ENCODE peak calls at places on chromosomes 6 and 20, in six cellular contexts. S is transverse colon, P is upper lobe of right lung, I is neural crest cell, B is AG04450, U is fibroblast of villous mesenchyme. A is an unnamed sample.

GRCh38 chr6:99016355-99016754 is 68.6 kb upstream of the FBXL4 start:
- DNase-seq in B (no peak), P (no peak), S (no peak), I (no peak), U (no peak), A (no peak)

GRCh38 chr20:37917436-37917835 is 14.5 kb downstream of the VSTM2L start:
- DNase-seq in U (no peak), I (no peak), P (no peak), S (no peak), B (no peak), A (no peak)

GRCh38 chr6:108207013-108207412 is 41.2 kb downstream of the NR2E1 start:
- DNase-seq in P (no peak), S (no peak), B (no peak), I (no peak), U (no peak), A (no peak)

GRCh38 chr6:166494757-166495486 is 91.6 kb downstream of the RAMACL start:
- DNase-seq in P (no peak), S (no peak), I (peak), B (no peak), U (no peak), A (no peak)

GRCh38 chr6:79947191-79948173 is at the start of gene ELOVL4:
- DNase-seq in I (peak), B (peak), U (peak), P (peak), S (peak), A (peak)

GRCh38 chr20:59764037-59764436 is 159.7 kb downstream of the PHACTR3 start:
- DNase-seq in S (no peak), I (no peak), B (no peak), U (no peak), P (no peak), A (no peak)

GRCh38 chr6:52759085-52759484 is 4.2 kb downstream of the GSTA2 start:
- DNase-seq in P (no peak), S (no peak), I (no peak), U (no peak), B (no peak), A (no peak)

GRCh38 chr6:73074175-73074574 is 151.1 kb downstream of the KHDC1L start:
- DNase-seq in S (no peak), I (no peak), B (peak), P (no peak), U (no peak), A (no peak)

GRCh38 chr20:6178537-6178936 is 55.7 kb upstream of the FERMT1 start:
- DNase-seq in S (no peak), U (peak), P (no peak), I (peak), B (peak), A (no peak)

GRCh38 chr6:106516629-106517028 is 112.7 kb downstream of the RTN4IP1 start:
- DNase-seq in I (no peak), B (no peak), P (no peak), U (no peak), S (no peak), A (no peak)

GRCh38 chr6:118764766-118765165 is 113.4 kb upstream of the CEP85L start:
- DNase-seq in B (no peak), I (no peak), S (no peak), P (no peak), U (no peak), A (no peak)

GRCh38 chr6:122035193-122035592 is 364.3 kb upstream of the HSF2 start:
- DNase-seq in B (no peak), S (no peak), I (no peak), P (no peak), U (no peak), A (no peak)

GRCh38 chr6:3431994-3432393 is 24.9 kb downstream of the SLC22A23 start:
- DNase-seq in S (no peak), U (no peak), I (no peak), P (no peak), B (no peak), A (no peak)

GRCh38 chr6:147141690-147142308 is 62.4 kb upstream of the STXBP5 start:
- DNase-seq in B (no peak), P (no peak), S (no peak), U (peak), I (no peak), A (no peak)

GRCh38 chr20:51382986-51383821 is 159.3 kb downstream of the NFATC2 start:
- DNase-seq in I (no peak), U (no peak), P (peak), S (peak), B (no peak), A (no peak)

GRCh38 chr20:36314734-36315544 is 8.8 kb downstream of the DLGAP4 start:
- DNase-seq in S (no peak), P (peak), U (no peak), B (no peak), I (no peak), A (no peak)

GRCh38 chr20:48493966-48494365 is 333.8 kb downstream of the PREX1 start:
- DNase-seq in U (no peak), I (no peak), B (no peak), P (no peak), S (no peak), A (no peak)

GRCh38 chr20:31633339-31633914 is 4.3 kb upstream of the COX4I2 start:
- DNase-seq in B (peak), S (no peak), I (no peak), P (no peak), U (peak), A (no peak)

GRCh38 chr6:52640916-52641315 is 30.0 kb upstream of the TMEM14A start:
- DNase-seq in I (no peak), B (no peak), P (no peak), U (no peak), S (no peak), A (no peak)

GRCh38 chr6:75852721-75853120 is 103.7 kb downstream of the MYO6 start:
- DNase-seq in B (no peak), S (no peak), I (no peak), U (peak), P (no peak), A (no peak)

GRCh38 chr20:11544029-11544678 is 373.5 kb upstream of the BTBD3 start:
- DNase-seq in I (peak), P (no peak), B (peak), S (peak), U (peak), A (peak)

GRCh38 chr6:4935486-4935885 is 68.4 kb downstream of the RPP40 start:
- DNase-seq in U (no peak), S (no peak), B (no peak), P (no peak), I (no peak), A (no peak)

GRCh38 chr6:154297711-154298110 is 58.9 kb downstream of the IPCEF1 start:
- DNase-seq in U (peak), I (no peak), P (no peak), S (no peak), B (no peak), A (no peak)

GRCh38 chr20:12575352-12576095 is 433.2 kb upstream of the SPTLC3 start:
- DNase-seq in P (no peak), S (peak), I (no peak), U (peak), B (no peak), A (no peak)

GRCh38 chr6:8481727-8482126 is 46.4 kb upstream of the SLC35B3 start:
- DNase-seq in S (no peak), U (no peak), B (no peak), I (no peak), P (no peak), A (peak)

GRCh38 chr6:70282906-70283461 is 19.9 kb downstream of the COL9A1 start:
- DNase-seq in B (no peak), I (peak), S (no peak), P (no peak), U (no peak), A (no peak)

GRCh38 chr20:24995741-24996448 is 3.3 kb upstream of the APMAP start:
- DNase-seq in S (no peak), U (no peak), P (peak), I (no peak), B (no peak), A (no peak)

GRCh38 chr6:16355238-16355637 is 116.9 kb downstream of the GMPR start:
- DNase-seq in S (no peak), U (no peak), P (no peak), I (no peak), B (no peak), A (no peak)

GRCh38 chr20:53866787-53867740 is 203.3 kb downstream of the BCAS1 start:
- DNase-seq in I (no peak), U (peak), B (no peak), P (no peak), S (no peak), A (no peak)

GRCh38 chr6:53915292-53915691 is 120.5 kb downstream of the LRRC1 start:
- DNase-seq in I (no peak), P (no peak), S (no peak), U (peak), B (no peak), A (no peak)

GRCh38 chr6:132205946-132206345 is 195.3 kb downstream of the MOXD1 start:
- DNase-seq in B (no peak), P (no peak), S (no peak), U (no peak), I (no peak), A (no peak)

GRCh38 chr6:163335671-163336545 is 78.6 kb upstream of the QKI start:
- DNase-seq in P (no peak), B (no peak), S (no peak), U (peak), I (no peak), A (no peak)

GRCh38 chr20:61770203-61770602 is 295.5 kb downstream of the TAF4 start:
- DNase-seq in B (no peak), P (no peak), I (no peak), S (no peak), U (no peak), A (no peak)

GRCh38 chr6:131322121-131322520 is 186.9 kb downstream of the AKAP7 start:
- DNase-seq in I (no peak), B (no peak), P (no peak), U (no peak), S (no peak), A (no peak)

GRCh38 chr20:63114693-63115069 is 101.2 kb downstream of the YTHDF1 start:
- DNase-seq in S (no peak), I (no peak), P (no peak), U (no peak), B (no peak), A (no peak)

GRCh38 chr6:157514659-157515496 is 133.9 kb downstream of the ZDHHC14 start:
- DNase-seq in U (peak), P (no peak), B (no peak), S (no peak), I (no peak), A (no peak)

GRCh38 chr6:111265842-111266241 is 178.5 kb downstream of the SLC16A10 start:
- DNase-seq in P (no peak), B (no peak), I (no peak), U (peak), S (no peak), A (no peak)

GRCh38 chr6:109508166-109508860 is 25.3 kb upstream of the ZBTB24 start:
- DNase-seq in S (no peak), I (no peak), U (no peak), P (no peak), B (no peak), A (no peak)

DNA sequence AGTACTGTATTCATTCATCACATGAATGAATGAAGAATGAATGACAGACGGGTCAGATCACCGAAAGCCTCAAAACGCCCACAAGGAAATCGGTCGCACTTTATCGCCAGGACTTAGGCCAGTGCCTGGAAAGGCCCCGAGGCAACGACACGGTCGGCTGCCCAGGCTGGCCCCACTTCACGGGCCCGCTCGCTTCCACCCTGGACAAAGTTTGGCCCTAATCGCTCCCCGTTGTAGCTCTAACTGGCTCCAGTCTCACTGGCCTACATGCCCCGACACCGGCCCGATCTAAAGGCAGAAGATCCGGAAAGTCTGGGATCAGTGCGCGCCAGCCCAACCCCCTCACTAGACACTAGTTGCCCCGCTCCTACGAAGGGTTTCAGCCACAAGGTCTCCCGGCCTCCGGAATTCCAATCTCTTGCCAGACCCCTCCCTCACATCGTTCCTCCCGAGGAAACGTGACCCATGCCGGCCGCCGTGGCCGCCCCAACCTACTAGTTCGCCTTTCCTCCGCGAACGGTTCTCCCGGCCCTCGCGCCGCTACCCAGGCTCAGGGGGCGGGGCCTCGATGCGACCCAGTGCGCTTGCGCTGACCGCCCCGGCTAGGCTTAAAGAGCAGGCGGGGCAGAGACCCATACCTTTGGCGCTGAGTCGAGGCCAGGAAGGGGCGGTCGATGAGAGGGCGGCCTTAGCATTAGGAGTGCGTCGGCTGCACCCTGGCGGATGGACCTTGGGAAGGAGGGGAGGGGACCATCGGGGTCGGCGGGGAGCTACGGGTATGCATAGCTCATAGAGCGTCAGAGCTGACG is at the start of the genes GSS and MYH7B:
- DNase-seq in U (peak), I (peak), P (peak), S (peak), B (peak), A (peak)
- TF ChIP-seq CTCF in U (peak), I (peak), P (peak), S (peak), B (peak), A (peak)

DNA sequence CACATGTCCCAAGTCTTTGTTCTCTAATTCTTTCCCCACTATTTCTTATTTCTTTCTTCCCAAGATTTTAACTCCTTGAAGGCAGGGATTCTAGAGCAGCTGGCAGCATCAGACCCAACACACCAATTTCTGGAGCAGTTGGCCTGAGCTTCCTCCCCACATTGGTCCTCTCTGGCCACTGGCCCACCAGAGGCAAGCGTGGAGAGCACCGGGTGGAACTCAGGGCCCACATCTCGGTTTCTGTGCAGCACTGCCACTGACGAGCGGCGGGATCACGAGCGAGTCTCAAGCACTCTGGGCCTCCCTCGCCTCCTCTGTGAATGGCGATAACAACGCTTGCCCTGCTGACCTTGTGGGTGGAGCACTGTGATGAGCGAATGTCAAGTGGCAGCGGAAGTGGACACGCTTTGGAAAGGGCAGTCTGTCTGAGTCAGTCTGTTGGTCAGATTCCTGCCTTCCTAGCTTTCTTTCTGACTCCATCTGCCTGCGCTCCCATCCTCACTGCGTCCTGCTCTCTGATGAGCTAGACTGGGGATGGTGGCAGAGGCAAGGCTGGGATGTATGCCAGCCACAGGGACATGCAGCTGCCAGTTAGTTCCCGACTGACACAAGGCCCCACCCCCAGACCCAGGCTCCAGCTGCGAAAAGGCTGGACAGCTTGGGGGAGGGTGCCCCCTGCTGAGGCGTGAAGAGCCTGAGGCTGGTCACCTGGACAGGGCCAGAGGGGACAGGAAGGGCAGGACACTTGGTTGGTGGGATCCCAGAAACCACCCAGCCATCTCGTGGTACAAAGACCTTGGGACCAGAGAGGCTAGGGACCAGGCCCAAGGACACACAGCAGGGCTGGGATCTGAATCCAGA is 4.5 kb upstream of the SPDEF start:
- DNase-seq in P (no peak), U (peak), B (no peak), S (no peak), I (peak), A (no peak)
- TF ChIP-seq CTCF in P (no peak), U (no peak), B (peak), S (no peak), I (no peak), A (no peak)

DNA sequence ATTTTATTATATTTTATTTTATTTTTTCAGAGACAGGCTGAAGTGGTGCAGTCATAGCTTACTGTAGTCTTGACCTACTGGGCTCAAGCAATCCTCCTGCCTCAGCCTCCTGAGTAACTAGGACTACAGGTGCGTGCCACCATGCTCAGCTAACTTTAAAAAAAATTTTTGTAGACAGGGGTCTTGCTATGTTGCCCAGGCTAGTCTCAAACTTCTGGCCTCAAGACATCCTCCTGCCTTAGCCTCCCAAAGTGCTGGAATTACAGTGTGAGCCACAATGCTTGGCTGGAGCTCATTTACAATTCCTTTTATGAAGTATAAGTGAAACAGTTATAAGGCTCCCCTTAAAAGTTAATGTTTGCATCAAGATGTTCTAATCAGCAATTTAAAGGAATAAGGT is 14.5 kb downstream of the FUCA2 start:
- DNase-seq in U (no peak), I (no peak), P (no peak), B (no peak), S (no peak), A (no peak)
- TF ChIP-seq CTCF in U (no peak), I (no peak), P (no peak), B (no peak), S (no peak), A (no peak)

GRCh38 chr6:26249709-26249958 is 115.4 kb upstream of the BTN3A2 start:
- DNase-seq in U (no peak), B (no peak), I (no peak), S (no peak), P (no peak), A (no peak)
- TF ChIP-seq CTCF in U (no peak), B (no peak), I (no peak), S (no peak), P (no peak), A (peak)

DNA sequence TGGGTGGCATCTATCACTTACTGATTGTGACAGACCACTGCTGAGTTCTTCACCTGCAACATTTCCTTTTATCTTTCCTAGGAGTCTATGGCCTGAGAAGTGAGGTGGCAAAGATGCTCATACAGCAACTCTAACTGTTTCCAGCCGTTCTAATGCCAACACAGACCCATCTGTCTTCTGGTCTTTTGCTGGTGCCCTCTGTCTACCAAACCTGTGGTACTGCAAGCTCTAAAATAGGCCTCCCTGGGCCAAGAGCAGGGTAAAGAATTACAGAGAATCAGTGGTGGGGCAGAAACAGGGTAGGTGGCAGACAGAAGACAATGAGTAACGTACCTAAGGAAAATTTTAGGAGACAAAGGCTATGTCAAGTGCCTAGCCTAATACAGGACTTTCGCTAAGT is 611.0 kb upstream of the FLRT3 start:
- DNase-seq in P (no peak), S (no peak), U (no peak), B (no peak), I (no peak), A (no peak)
- TF ChIP-seq CTCF in P (no peak), S (no peak), U (peak), B (no peak), I (no peak), A (no peak)

GRCh38 chr6:36076178-36077088 is 48.8 kb downstream of the MAPK14 start:
- DNase-seq in P (no peak), S (no peak), I (no peak), B (no peak), U (peak), A (no peak)
- TF ChIP-seq CTCF in P (no peak), S (no peak), I (no peak), B (no peak), U (no peak), A (no peak)

A was measured in GM10248.